ENCODE peak calls at places on chromosomes 5 and 9, in six cellular contexts. O, G, H, W, B and E are unnamed samples.

GRCh38 chr5:1555808-1556681 is 32.3 kb upstream of the LPCAT1 start:
- DNase-seq in O (no peak), G (no peak), H (peak; percentile 34), W (peak; percentile 60), B (no peak), E (no peak)

GRCh38 chr5:171773106-171773505 is 12.5 kb upstream of the SMIM23 start:
- DNase-seq in O (no peak), G (no peak), H (no peak), W (no peak), B (no peak), E (no peak)

GRCh38 chr5:97854871-97855762 is 672.1 kb upstream of the RIOK2 start:
- DNase-seq in O (no peak), G (peak; percentile 75), H (no peak), W (no peak), B (peak; percentile 67), E (no peak)

GRCh38 chr9:105458404-105458803 is 10.6 kb downstream of the FSD1L start:
- DNase-seq in O (no peak), G (no peak), H (no peak), W (no peak), B (peak; percentile 78), E (no peak)

GRCh38 chr5:16550316-16550952 is 66.4 kb downstream of the RETREG1 start:
- DNase-seq in O (no peak), G (no peak), H (no peak), W (no peak), B (peak; percentile 83), E (peak; percentile 31)

GRCh38 chr9:27489087-27489876 is 34.8 kb upstream of the IFNK start:
- DNase-seq in O (no peak), G (no peak), H (no peak), W (no peak), B (no peak), E (no peak)

GRCh38 chr5:150307617-150308426 is 5.1 kb upstream of the ARSI start:
- DNase-seq in O (no peak), G (no peak), H (no peak), W (no peak), B (no peak), E (no peak)

GRCh38 chr5:40738502-40738901 is 17.3 kb downstream of the TTC33 start:
- DNase-seq in O (no peak), G (peak; percentile 41), H (no peak), W (no peak), B (no peak), E (no peak)

GRCh38 chr9:98263482-98264357 is 8.3 kb upstream of the TBC1D2 start:
- DNase-seq in O (peak; percentile 84), G (peak; percentile 63), H (peak; percentile 86), W (peak; percentile 91), B (peak; percentile 94), E (peak; percentile 68)

GRCh38 chr5:147482426-147483196 is 27.3 kb downstream of the DPYSL3 start:
- DNase-seq in O (peak; percentile 11), G (peak; percentile 12), H (no peak), W (no peak), B (no peak), E (no peak)

GRCh38 chr9:130001185-130001584 is 41.8 kb downstream of the FNBP1 start:
- DNase-seq in O (no peak), G (no peak), H (no peak), W (no peak), B (no peak), E (no peak)

GRCh38 chr5:122392844-122393243 is 80.8 kb downstream of the SNCAIP start:
- DNase-seq in O (no peak), G (no peak), H (no peak), W (no peak), B (no peak), E (no peak)

GRCh38 chr5:139755892-139756671 is 39.5 kb upstream of the PSD2 start:
- DNase-seq in O (no peak), G (peak; percentile 12), H (no peak), W (no peak), B (peak; percentile 81), E (no peak)

GRCh38 chr5:89440670-89441069 is 557.7 kb upstream of the MEF2C start:
- DNase-seq in O (no peak), G (no peak), H (no peak), W (no peak), B (no peak), E (no peak)

GRCh38 chr9:89536618-89537017 is 38.7 kb upstream of the SEMA4D start:
- DNase-seq in O (no peak), G (no peak), H (no peak), W (no peak), B (no peak), E (no peak)

GRCh38 chr5:83414601-83415000 is 56.9 kb upstream of the VCAN start:
- DNase-seq in O (no peak), G (peak; percentile 16), H (no peak), W (no peak), B (no peak), E (no peak)

GRCh38 chr9:134227451-134228411 is 63.4 kb upstream of the RNU6ATAC start:
- DNase-seq in O (no peak), G (no peak), H (no peak), W (no peak), B (no peak), E (no peak)

GRCh38 chr5:107601076-107601475 is 69.7 kb downstream of the EFNA5 start:
- DNase-seq in O (no peak), G (no peak), H (no peak), W (no peak), B (no peak), E (no peak)

GRCh38 chr5:123802298-123802951 is 290.4 kb downstream of the CSNK1G3 start:
- DNase-seq in O (no peak), G (no peak), H (no peak), W (no peak), B (peak; percentile 81), E (no peak)

GRCh38 chr5:123807177-123807900 is 295.4 kb downstream of the CSNK1G3 start:
- DNase-seq in O (no peak), G (no peak), H (no peak), W (no peak), B (no peak), E (peak; percentile 16)

GRCh38 chr5:123803359-123803758 is 291.4 kb downstream of the CSNK1G3 start:
- DNase-seq in O (no peak), G (no peak), H (no peak), W (no peak), B (no peak), E (no peak)

GRCh38 chr5:123806644-123807043 is 294.7 kb downstream of the CSNK1G3 start:
- DNase-seq in O (no peak), G (no peak), H (no peak), W (no peak), B (no peak), E (no peak)

DNA sequence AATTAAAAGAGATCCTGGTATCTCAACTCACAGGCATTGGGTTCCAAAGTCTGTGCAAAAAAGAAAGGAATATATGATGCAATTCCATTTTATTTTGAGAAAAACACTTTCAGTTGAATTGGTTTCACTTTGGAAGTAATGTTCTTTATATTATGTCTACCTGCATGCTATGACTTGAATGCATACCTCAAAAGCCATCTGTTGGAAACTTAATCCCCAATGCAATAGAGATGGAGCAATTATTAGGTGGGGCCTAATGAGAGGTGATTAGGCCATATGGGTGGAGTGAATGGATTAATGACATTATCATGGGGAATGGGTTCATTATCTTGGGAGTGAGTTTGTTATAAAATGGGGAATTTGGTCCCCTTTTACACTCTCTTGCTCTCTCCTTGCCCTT is 293.3 kb downstream of the CSNK1G3 start:
- DNase-seq in O (no peak), G (no peak), H (no peak), W (no peak), B (no peak), E (no peak)
- H3K4me1 ChIP-seq in O (peaks cover 29% of the 10 kb centered on the region), G (no peaks in the 10 kb centered on the region), H (peaks cover 4% of the 10 kb centered on the region), W (peaks cover 4% of the 10 kb centered on the region), B (peaks cover 21% of the 10 kb centered on the region), E (peaks cover 6% of the 10 kb centered on the region)

GRCh38 chr9:21904776-21905175 is 89.4 kb downstream of the CDKN2A start:
- DNase-seq in O (no peak), G (peak; percentile 8), H (no peak), W (no peak), B (peak; percentile 60), E (peak; percentile 44)
- H3K9me3 ChIP-seq in O (no peaks in the 10 kb centered on the region), G (no peaks in the 10 kb centered on the region), H (peaks cover 13% of the 10 kb centered on the region), W (peaks cover 6% of the 10 kb centered on the region), B (peaks cover 18% of the 10 kb centered on the region), E (no peaks in the 10 kb centered on the region)

GRCh38 chr9:131673068-131673467 is 66.8 kb downstream of the RAPGEF1 start:
- DNase-seq in O (no peak), G (no peak), H (no peak), W (no peak), B (no peak), E (no peak)
- H3K4me1 ChIP-seq in O (peaks cover 52% of the 10 kb centered on the region), G (peaks cover 40% of the 10 kb centered on the region), H (peaks cover 53% of the 10 kb centered on the region), W (peaks cover 8% of the 10 kb centered on the region), B (peaks cover 47% of the 10 kb centered on the region), E (peaks cover 45% of the 10 kb centered on the region)

DNA sequence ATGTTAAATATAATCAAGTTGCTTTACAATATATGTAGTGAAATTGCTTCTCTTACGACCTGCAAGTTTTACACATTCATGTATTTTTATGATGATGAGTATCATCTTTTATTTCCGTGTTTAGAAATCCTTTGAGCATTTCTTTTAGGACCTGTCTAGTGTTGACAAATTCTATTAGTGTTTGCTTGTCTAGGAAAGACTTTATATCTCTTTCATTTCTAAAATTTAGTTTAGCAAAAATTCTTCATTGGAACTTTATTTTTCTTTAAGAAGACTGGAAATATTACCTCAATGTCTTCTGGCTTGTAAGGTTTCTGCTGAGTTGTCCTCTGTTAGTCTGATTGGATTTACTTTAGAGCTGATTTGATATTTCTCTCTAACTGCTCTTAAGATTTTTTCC is 920.9 kb upstream of the CTNND2 start:
- DNase-seq in O (no peak), G (no peak), H (no peak), W (no peak), B (no peak), E (no peak)
- H3K9me3 ChIP-seq in O (no peaks in the 10 kb centered on the region), G (no peaks in the 10 kb centered on the region), H (peaks cover 6% of the 10 kb centered on the region), W (peaks cover 2% of the 10 kb centered on the region), B (peaks cover 25% of the 10 kb centered on the region), E (no peaks in the 10 kb centered on the region)

GRCh38 chr5:131386124-131386523 is 122.3 kb downstream of the CDC42SE2 start:
- DNase-seq in O (no peak), G (no peak), H (no peak), W (no peak), B (no peak), E (no peak)
- H3K4me1 ChIP-seq in O (no peaks in the 10 kb centered on the region), G (no peaks in the 10 kb centered on the region), H (no peaks in the 10 kb centered on the region), W (no peaks in the 10 kb centered on the region), B (peaks cover 3% of the 10 kb centered on the region), E (peaks cover 5% of the 10 kb centered on the region)